ENCODE peak calls at places on chromosomes 7 and 10, in six cellular contexts. G, T, E, N, S and A are unnamed samples.

GRCh38 chr7:74371381-74372059 is 82.2 kb upstream of the GTF2IRD1 start:
- DNase-seq in G (no peak), N (peak; percentile 14), T (no peak), E (peak; percentile 58), S (no peak), A (no peak)

GRCh38 chr7:40810274-40810673 is 675.5 kb downstream of the SUGCT start:
- DNase-seq in G (no peak), E (no peak), S (no peak), N (peak; percentile 34), T (no peak), A (no peak)

GRCh38 chr10:51170518-51171245 is 96.4 kb downstream of the PRKG1 start:
- DNase-seq in N (peak; percentile 77), E (no peak), G (no peak), S (peak; percentile 55), T (no peak), A (no peak)

GRCh38 chr7:2968176-2968575 is 75.5 kb downstream of the CARD11 start:
- DNase-seq in G (no peak), E (no peak), N (no peak), T (no peak), S (no peak), A (no peak)

GRCh38 chr7:90007831-90008230 is 146.4 kb upstream of the STEAP1 start:
- DNase-seq in T (no peak), N (no peak), G (no peak), E (no peak), S (no peak), A (no peak)

GRCh38 chr10:44069573-44069972 is 315.3 kb downstream of the CXCL12 start:
- DNase-seq in E (no peak), S (no peak), G (no peak), N (no peak), T (no peak), A (no peak)

GRCh38 chr10:6053816-6054581 is 8.2 kb downstream of the IL2RA start:
- DNase-seq in S (no peak), T (peak; percentile 77), E (peak; percentile 49), N (no peak), G (peak; percentile 67), A (no peak)

GRCh38 chr7:10346032-10346431 is 627.6 kb upstream of the PHF14 start:
- DNase-seq in E (no peak), T (no peak), G (no peak), S (no peak), N (no peak), A (no peak)

GRCh38 chr7:135620980-135621850 is 41.1 kb upstream of the STMP1 start:
- DNase-seq in G (no peak), N (peak; percentile 89), S (peak; percentile 91), E (peak; percentile 61), T (no peak), A (peak; percentile 54)

GRCh38 chr10:80477813-80478212 is 23.7 kb downstream of the TSPAN14 start:
- DNase-seq in S (peak; percentile 92), G (no peak), N (peak; percentile 88), T (no peak), E (no peak), A (no peak)

GRCh38 chr10:133279961-133280283 is 3.3 kb upstream of the ADAM8 start:
- DNase-seq in G (no peak), S (no peak), N (no peak), T (no peak), E (no peak), A (no peak)

GRCh38 chr7:133330085-133330484 is 77.2 kb downstream of the EXOC4 start:
- DNase-seq in G (no peak), T (peak; percentile 40), E (no peak), N (no peak), S (no peak), A (no peak)

GRCh38 chr10:124378817-124379510 is 39.8 kb downstream of the OAT start:
- DNase-seq in G (no peak), T (no peak), S (no peak), E (no peak), N (no peak), A (no peak)

GRCh38 chr10:43162604-43163003 is 24.4 kb downstream of the CSGALNACT2 start:
- DNase-seq in G (no peak), N (no peak), S (no peak), E (no peak), T (no peak), A (no peak)

GRCh38 chr10:79361721-79362397 is 14.6 kb downstream of the PPIF start:
- DNase-seq in E (no peak), N (no peak), T (no peak), S (no peak), G (no peak), A (no peak)

GRCh38 chr7:83655951-83656556 is 7.1 kb upstream of the SEMA3E start:
- DNase-seq in E (no peak), G (no peak), T (no peak), S (peak; percentile 61), N (peak; percentile 77), A (peak; percentile 30)

GRCh38 chr7:67019562-67020390 is 23.1 kb downstream of the TYW1 start:
- DNase-seq in S (peak; percentile 45), T (no peak), N (peak; percentile 30), G (no peak), E (no peak), A (no peak)

GRCh38 chr7:142629588-142630260 is 119.5 kb upstream of the PRSS1 start:
- DNase-seq in S (peak; percentile 61), G (no peak), T (no peak), N (peak; percentile 63), E (no peak), A (no peak)

GRCh38 chr7:148153611-148154010 is 437.0 kb upstream of the C7orf33 start:
- DNase-seq in T (peak; percentile 60), G (peak; percentile 77), S (no peak), N (no peak), E (peak; percentile 36), A (peak; percentile 93)

GRCh38 chr10:79385392-79385795 is 38.1 kb downstream of the PPIF start:
- DNase-seq in S (no peak), T (no peak), G (no peak), N (no peak), E (no peak), A (no peak)

GRCh38 chr7:97025983-97026704 is 1.5 kb upstream of the DLX5 start:
- DNase-seq in G (no peak), E (no peak), S (no peak), N (peak; percentile 25), T (no peak), A (no peak)

GRCh38 chr7:97026705-97027426 is 2.2 kb upstream of the DLX5 start:
- DNase-seq in E (no peak), N (no peak), T (no peak), G (no peak), S (no peak), A (no peak)

GRCh38 chr7:97022451-97023306 is 2.0 kb downstream of the DLX5 start:
- DNase-seq in G (no peak), T (no peak), S (no peak), E (no peak), N (no peak), A (no peak)

GRCh38 chr7:97025130-97025499 is 484 bp upstream of the DLX5 start:
- DNase-seq in G (no peak), T (no peak), S (no peak), N (no peak), E (no peak), A (no peak)

DNA sequence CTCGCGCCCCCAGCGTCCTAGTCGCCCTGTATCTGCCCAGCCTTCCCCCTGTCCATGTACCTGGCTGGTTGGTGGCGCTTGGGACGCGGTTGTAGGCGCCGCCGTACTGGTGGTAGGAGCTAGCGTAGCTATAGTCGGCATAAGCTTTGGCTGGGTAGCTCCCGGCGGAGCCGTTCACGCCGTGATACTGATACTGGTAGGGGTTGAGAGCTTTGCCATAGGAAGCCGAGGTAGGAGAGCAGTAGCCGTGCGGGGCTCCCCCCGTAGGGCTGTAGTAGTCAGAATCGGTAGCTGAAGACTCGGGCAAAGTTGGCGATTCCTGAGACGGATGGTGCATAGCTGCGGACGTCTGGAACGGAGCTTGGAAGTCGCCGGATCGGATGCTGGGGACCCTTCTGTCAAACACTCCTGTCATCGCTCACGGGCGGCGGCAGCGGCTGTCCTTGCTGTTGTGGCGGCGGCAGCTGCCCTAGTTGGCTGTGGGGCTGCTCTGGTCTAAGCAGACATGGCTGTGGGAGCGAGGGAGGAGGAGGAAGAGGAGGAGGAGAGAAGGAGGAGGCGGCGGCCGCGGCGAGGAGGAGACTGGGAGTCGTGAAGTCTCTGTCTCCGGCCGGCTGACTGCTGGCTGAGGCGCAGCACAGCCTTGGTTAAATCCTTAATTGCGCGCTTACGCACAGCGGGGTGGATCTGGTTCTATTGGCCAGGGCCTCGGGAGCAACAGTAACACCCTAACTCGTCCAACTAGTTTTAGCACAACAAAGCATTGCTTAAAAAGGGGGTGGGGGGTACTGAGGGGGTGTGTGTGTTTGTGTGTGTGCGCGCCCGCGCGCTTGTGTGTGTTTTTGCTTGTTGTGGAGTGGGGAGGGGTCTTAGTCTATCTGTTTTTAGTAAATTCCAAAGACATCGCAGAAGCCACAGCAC is at the start of gene DLX5:
- DNase-seq in G (no peak), S (peak; percentile 6), E (no peak), N (peak; percentile 27), T (no peak), A (no peak)
- H3K4me3 ChIP-seq in G (peak within 1 kb of the TSS; percentile 34), S (no peak within 1 kb of the TSS), E (peak within 1 kb of the TSS; percentile 11), N (no peak within 1 kb of the TSS), T (peak within 1 kb of the TSS; percentile 38), A (peak within 1 kb of the TSS; percentile 31)

DNA sequence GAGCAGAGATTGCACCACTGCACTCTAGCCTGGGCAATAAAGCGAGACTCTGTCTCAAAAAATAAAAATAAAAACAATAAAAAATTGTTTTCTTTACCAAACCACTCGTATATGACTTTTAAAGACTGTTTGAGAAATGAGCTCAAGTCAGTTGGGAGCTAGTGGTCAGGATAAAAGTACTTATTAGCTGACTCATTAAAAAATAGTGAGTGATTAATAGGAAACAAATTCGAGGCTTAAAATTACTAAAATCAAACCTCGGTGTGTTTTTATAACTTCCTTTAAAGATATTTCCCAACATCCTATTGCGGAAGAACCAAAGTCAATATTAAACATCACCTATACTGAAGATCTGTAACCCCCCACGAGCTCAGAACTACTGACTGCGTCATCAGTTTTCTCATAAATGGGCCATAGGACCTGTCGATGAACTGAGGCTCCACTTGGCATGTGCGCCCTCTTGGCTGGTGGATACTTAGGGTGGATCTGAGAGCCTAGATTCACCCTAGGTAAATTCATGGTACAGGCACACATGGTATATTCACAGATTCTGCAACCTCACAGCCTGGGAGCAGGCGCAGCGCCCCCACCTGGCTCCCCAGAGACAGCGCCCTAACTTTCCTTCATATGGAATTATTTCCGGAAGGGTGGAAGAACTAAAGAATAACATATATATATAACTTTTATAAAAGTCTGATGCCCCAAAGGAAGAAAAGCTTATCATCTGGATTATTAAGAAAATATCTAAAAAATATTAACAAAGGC is 9.2 kb downstream of the MKI67 start:
- DNase-seq in T (no peak), N (no peak), G (no peak), S (no peak), E (no peak), A (no peak)
- TF ChIP-seq CTCF in T (no peak), N (no peak), G (no peak), S (no peak), E (no peak), A (no peak)

DNA sequence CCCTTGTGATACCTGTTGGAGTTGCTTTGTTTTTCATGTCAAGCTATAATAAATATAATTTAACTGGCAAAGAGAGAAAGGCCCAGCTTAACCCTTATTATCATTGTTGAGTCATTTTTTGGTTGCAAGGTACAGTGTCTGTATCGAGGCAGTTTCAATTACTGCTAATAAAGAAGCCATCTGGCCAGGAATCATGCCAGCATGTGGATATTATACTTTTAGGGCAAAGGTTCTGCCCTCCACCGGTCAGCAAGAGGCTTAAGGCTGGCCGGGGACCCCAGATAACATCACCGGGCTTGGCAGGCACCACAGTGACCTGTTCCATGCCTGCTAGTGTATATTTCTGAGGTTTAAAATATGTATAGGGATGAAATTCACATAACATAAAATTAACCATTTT is 9.0 kb upstream of the CYP3A4 start:
- DNase-seq in E (no peak), T (no peak), S (no peak), N (peak; percentile 51), G (no peak), A (no peak)
- H3K4me3 ChIP-seq in E (no peak overlapping the region), T (no peak overlapping the region), S (no peak overlapping the region), N (no peak overlapping the region), G (no peak overlapping the region), A (no peak overlapping the region)

GRCh38 chr7:137287651-137288258 is 55.8 kb downstream of the PTN start:
- DNase-seq in E (no peak), G (no peak), T (no peak), S (peak; percentile 12), N (peak; percentile 42), A (no peak)
- TF ChIP-seq CTCF in E (no peak), G (no peak), T (no peak), S (peak; percentile 44), N (peak; percentile 18), A (peak; percentile 22)